ENCODE peak calls at places on chromosomes 5 and 9, in eight cellular contexts. One of them, this sample, is unnamed.

GRCh38 chr9:130682490-130683121 is 11.0 kb upstream of the EXOSC2 start:
- DNase-seq in hepatocyte: peak; percentile 89
- DNase-seq in brain microvascular endothelial cell: peak; percentile 42
- DNase-seq in PC-9: peak; percentile 83
- DNase-seq in spleen: peak; percentile 90
- DNase-seq in lower lobe of right lung: peak; percentile 88
- DNase-seq in PC-3: peak; percentile 85
- DNase-seq in HL-60: peak; percentile 64
- DNase-seq in this sample: peak; percentile 83

GRCh38 chr5:64532657-64533056 is 26.8 kb downstream of the RGS7BP start:
- DNase-seq in hepatocyte: no peak
- DNase-seq in brain microvascular endothelial cell: no peak
- DNase-seq in PC-9: no peak
- DNase-seq in spleen: no peak
- DNase-seq in lower lobe of right lung: no peak
- DNase-seq in PC-3: no peak
- DNase-seq in HL-60: no peak
- DNase-seq in this sample: no peak

GRCh38 chr5:174563899-174564298 is 160.5 kb upstream of the MSX2 start:
- DNase-seq in hepatocyte: no peak
- DNase-seq in brain microvascular endothelial cell: no peak
- DNase-seq in PC-9: no peak
- DNase-seq in spleen: no peak
- DNase-seq in lower lobe of right lung: no peak
- DNase-seq in PC-3: no peak
- DNase-seq in HL-60: no peak
- DNase-seq in this sample: no peak

GRCh38 chr5:151332857-151333256 is 14.5 kb downstream of the SLC36A2 start:
- DNase-seq in hepatocyte: no peak
- DNase-seq in brain microvascular endothelial cell: no peak
- DNase-seq in PC-9: no peak
- DNase-seq in spleen: no peak
- DNase-seq in lower lobe of right lung: no peak
- DNase-seq in PC-3: no peak
- DNase-seq in HL-60: no peak
- DNase-seq in this sample: no peak

GRCh38 chr9:98399950-98400683 is 144.7 kb upstream of the TBC1D2 start:
- DNase-seq in hepatocyte: no peak
- DNase-seq in brain microvascular endothelial cell: no peak
- DNase-seq in PC-9: no peak
- DNase-seq in spleen: no peak
- DNase-seq in lower lobe of right lung: no peak
- DNase-seq in PC-3: no peak
- DNase-seq in HL-60: no peak
- DNase-seq in this sample: no peak

GRCh38 chr5:135833961-135834638 is 363 bp upstream of the SLC25A48 start:
- DNase-seq in hepatocyte: no peak
- DNase-seq in brain microvascular endothelial cell: peak; percentile 16
- DNase-seq in PC-9: no peak
- DNase-seq in spleen: peak; percentile 66
- DNase-seq in lower lobe of right lung: no peak
- DNase-seq in PC-3: peak; percentile 23
- DNase-seq in HL-60: peak; percentile 11
- DNase-seq in this sample: no peak

GRCh38 chr9:120937127-120937526 is 10.5 kb upstream of the TRAF1 start:
- DNase-seq in hepatocyte: no peak
- DNase-seq in brain microvascular endothelial cell: no peak
- DNase-seq in PC-9: no peak
- DNase-seq in spleen: no peak
- DNase-seq in lower lobe of right lung: no peak
- DNase-seq in PC-3: no peak
- DNase-seq in HL-60: no peak
- DNase-seq in this sample: no peak

GRCh38 chr9:72858089-72858912 is 94.6 kb downstream of the ALDH1A1 start:
- DNase-seq in hepatocyte: peak; percentile 77
- DNase-seq in brain microvascular endothelial cell: peak; percentile 8
- DNase-seq in PC-9: peak; percentile 53
- DNase-seq in spleen: no peak
- DNase-seq in lower lobe of right lung: no peak
- DNase-seq in PC-3: no peak
- DNase-seq in HL-60: no peak
- DNase-seq in this sample: peak; percentile 11

GRCh38 chr9:106404137-106404536 is 458.8 kb upstream of the ZNF462 start:
- DNase-seq in hepatocyte: no peak
- DNase-seq in brain microvascular endothelial cell: no peak
- DNase-seq in PC-9: no peak
- DNase-seq in spleen: no peak
- DNase-seq in lower lobe of right lung: no peak
- DNase-seq in PC-3: no peak
- DNase-seq in HL-60: no peak
- DNase-seq in this sample: no peak

GRCh38 chr9:106403081-106403480 is 459.9 kb upstream of the ZNF462 start:
- DNase-seq in hepatocyte: peak; percentile 30
- DNase-seq in brain microvascular endothelial cell: peak; percentile 25
- DNase-seq in PC-9: peak; percentile 19
- DNase-seq in spleen: no peak
- DNase-seq in lower lobe of right lung: no peak
- DNase-seq in PC-3: peak; percentile 76
- DNase-seq in HL-60: no peak
- DNase-seq in this sample: no peak

GRCh38 chr9:106400950-106401349 is 462.0 kb upstream of the ZNF462 start:
- DNase-seq in hepatocyte: peak; percentile 63
- DNase-seq in brain microvascular endothelial cell: no peak
- DNase-seq in PC-9: no peak
- DNase-seq in spleen: no peak
- DNase-seq in lower lobe of right lung: no peak
- DNase-seq in PC-3: no peak
- DNase-seq in HL-60: no peak
- DNase-seq in this sample: no peak

GRCh38 chr9:106400170-106400569 is 462.8 kb upstream of the ZNF462 start:
- DNase-seq in hepatocyte: no peak
- DNase-seq in brain microvascular endothelial cell: no peak
- DNase-seq in PC-9: no peak
- DNase-seq in spleen: no peak
- DNase-seq in lower lobe of right lung: no peak
- DNase-seq in PC-3: no peak
- DNase-seq in HL-60: no peak
- DNase-seq in this sample: no peak

DNA sequence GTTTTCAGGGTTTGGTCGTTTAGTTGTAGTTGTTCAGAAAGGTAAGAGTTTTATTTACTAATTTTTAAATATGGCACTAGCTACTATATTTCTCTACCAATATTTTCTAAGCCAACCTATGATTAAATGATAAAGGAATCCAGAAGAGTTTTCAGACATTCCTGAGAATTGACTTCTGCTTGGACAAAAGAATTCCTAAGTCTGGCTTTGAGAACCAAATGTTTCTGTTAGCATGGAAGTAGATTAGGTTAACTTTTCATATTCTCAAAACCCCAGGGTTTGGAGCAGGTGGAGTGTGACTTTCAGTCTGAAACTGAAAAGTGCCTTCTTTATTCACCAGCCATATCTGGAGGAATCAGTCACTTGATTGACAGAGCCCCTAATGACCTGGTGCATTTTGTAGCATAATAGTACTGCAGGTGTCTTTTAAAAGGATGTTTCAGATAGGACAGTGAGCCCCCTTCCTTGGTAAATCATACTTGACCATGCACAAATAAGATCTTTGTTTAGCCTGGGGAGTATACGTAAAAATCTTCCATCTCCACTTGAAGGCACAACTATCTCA is 457.0 kb upstream of the ZNF462 start:
- DNase-seq in hepatocyte: no peak
- DNase-seq in brain microvascular endothelial cell: no peak
- DNase-seq in PC-9: no peak
- DNase-seq in spleen: no peak
- DNase-seq in lower lobe of right lung: no peak
- DNase-seq in PC-3: peak; percentile 9
- DNase-seq in HL-60: no peak
- DNase-seq in this sample: no peak
- H3K27ac ChIP-seq in hepatocyte: no peak overlapping the region
- H3K27ac ChIP-seq in brain microvascular endothelial cell: no peak overlapping the region
- H3K27ac ChIP-seq in PC-9: no peak overlapping the region
- H3K27ac ChIP-seq in spleen: no peak overlapping the region
- H3K27ac ChIP-seq in lower lobe of right lung: no peak overlapping the region
- H3K27ac ChIP-seq in PC-3: no peak overlapping the region
- H3K27ac ChIP-seq in HL-60: no peak overlapping the region
- H3K27ac ChIP-seq in this sample: no peak overlapping the region

GRCh38 chr9:94703488-94704140 is 22.9 kb upstream of the AOPEP start:
- DNase-seq in hepatocyte: peak; percentile 26
- DNase-seq in brain microvascular endothelial cell: no peak
- DNase-seq in PC-9: no peak
- DNase-seq in spleen: no peak
- DNase-seq in lower lobe of right lung: no peak
- DNase-seq in PC-3: no peak
- DNase-seq in HL-60: no peak
- DNase-seq in this sample: no peak

GRCh38 chr9:94696545-94696944 is 30.0 kb upstream of the AOPEP start:
- DNase-seq in hepatocyte: no peak
- DNase-seq in brain microvascular endothelial cell: no peak
- DNase-seq in PC-9: no peak
- DNase-seq in spleen: no peak
- DNase-seq in lower lobe of right lung: no peak
- DNase-seq in PC-3: no peak
- DNase-seq in HL-60: no peak
- DNase-seq in this sample: no peak

GRCh38 chr9:94699715-94700114 is 26.8 kb upstream of the AOPEP start:
- DNase-seq in hepatocyte: no peak
- DNase-seq in brain microvascular endothelial cell: no peak
- DNase-seq in PC-9: no peak
- DNase-seq in spleen: no peak
- DNase-seq in lower lobe of right lung: no peak
- DNase-seq in PC-3: no peak
- DNase-seq in HL-60: no peak
- DNase-seq in this sample: no peak

GRCh38 chr9:94697972-94698581 is 28.4 kb upstream of the AOPEP start:
- DNase-seq in hepatocyte: peak; percentile 64
- DNase-seq in brain microvascular endothelial cell: peak; percentile 11
- DNase-seq in PC-9: no peak
- DNase-seq in spleen: no peak
- DNase-seq in lower lobe of right lung: no peak
- DNase-seq in PC-3: no peak
- DNase-seq in HL-60: no peak
- DNase-seq in this sample: no peak

GRCh38 chr9:94700445-94700844 is 26.1 kb upstream of the AOPEP start:
- DNase-seq in hepatocyte: no peak
- DNase-seq in brain microvascular endothelial cell: no peak
- DNase-seq in PC-9: no peak
- DNase-seq in spleen: no peak
- DNase-seq in lower lobe of right lung: no peak
- DNase-seq in PC-3: no peak
- DNase-seq in HL-60: no peak
- DNase-seq in this sample: no peak
- H3K27ac ChIP-seq in hepatocyte: no peak overlapping the region
- H3K27ac ChIP-seq in brain microvascular endothelial cell: no peak overlapping the region
- H3K27ac ChIP-seq in PC-9: no peak overlapping the region
- H3K27ac ChIP-seq in spleen: no peak overlapping the region
- H3K27ac ChIP-seq in lower lobe of right lung: no peak overlapping the region
- H3K27ac ChIP-seq in PC-3: no peak overlapping the region
- H3K27ac ChIP-seq in HL-60: no peak overlapping the region
- H3K27ac ChIP-seq in this sample: no peak overlapping the region

GRCh38 chr5:160769264-160769663 is 82.7 kb downstream of the ATP10B start:
- DNase-seq in hepatocyte: no peak
- DNase-seq in brain microvascular endothelial cell: no peak
- DNase-seq in PC-9: no peak
- DNase-seq in spleen: no peak
- DNase-seq in lower lobe of right lung: no peak
- DNase-seq in PC-3: no peak
- DNase-seq in HL-60: no peak
- DNase-seq in this sample: no peak

GRCh38 chr5:160770718-160771117 is 81.3 kb downstream of the ATP10B start:
- DNase-seq in hepatocyte: no peak
- DNase-seq in brain microvascular endothelial cell: no peak
- DNase-seq in PC-9: no peak
- DNase-seq in spleen: no peak
- DNase-seq in lower lobe of right lung: no peak
- DNase-seq in PC-3: no peak
- DNase-seq in HL-60: no peak
- DNase-seq in this sample: no peak

GRCh38 chr5:160772854-160773253 is 79.2 kb downstream of the ATP10B start:
- DNase-seq in hepatocyte: no peak
- DNase-seq in brain microvascular endothelial cell: no peak
- DNase-seq in PC-9: no peak
- DNase-seq in spleen: no peak
- DNase-seq in lower lobe of right lung: no peak
- DNase-seq in PC-3: no peak
- DNase-seq in HL-60: no peak
- DNase-seq in this sample: no peak

GRCh38 chr5:160774006-160774405 is 78.0 kb downstream of the ATP10B start:
- DNase-seq in hepatocyte: no peak
- DNase-seq in brain microvascular endothelial cell: no peak
- DNase-seq in PC-9: no peak
- DNase-seq in spleen: no peak
- DNase-seq in lower lobe of right lung: no peak
- DNase-seq in PC-3: no peak
- DNase-seq in HL-60: no peak
- DNase-seq in this sample: no peak

DNA sequence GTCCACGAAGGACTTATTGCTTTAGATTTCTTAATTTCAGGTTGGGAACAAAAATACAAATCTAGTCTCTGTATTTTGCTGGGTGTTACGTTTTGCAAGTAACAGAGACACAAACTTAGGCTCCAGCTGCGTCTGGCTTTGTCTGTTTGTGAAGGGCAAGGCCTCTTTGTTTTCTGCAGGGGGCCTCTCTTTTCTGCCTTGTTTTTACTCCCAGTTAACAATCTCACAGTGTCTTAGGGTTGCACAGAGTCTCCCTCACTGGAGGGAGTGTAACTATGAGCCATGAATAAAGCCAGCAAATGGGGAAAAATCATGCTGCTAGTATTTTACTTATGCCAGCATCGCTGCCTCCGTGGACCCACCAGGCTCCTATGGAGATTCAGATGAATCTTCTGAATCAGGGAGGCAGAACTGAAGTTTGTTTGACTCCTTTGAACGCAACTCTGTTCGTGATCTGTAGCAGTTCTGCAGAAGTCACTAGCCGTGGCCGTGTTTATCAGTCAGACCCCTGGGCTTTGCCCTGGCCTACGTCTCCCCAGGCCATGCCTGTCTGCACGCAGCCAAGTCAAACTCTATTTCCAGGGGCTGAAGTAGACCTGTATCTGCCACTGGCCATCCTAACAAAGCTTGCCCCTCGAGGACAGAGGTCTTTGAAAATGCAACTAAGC is 77.2 kb downstream of the ATP10B start:
- DNase-seq in hepatocyte: no peak
- DNase-seq in brain microvascular endothelial cell: no peak
- DNase-seq in PC-9: no peak
- DNase-seq in spleen: no peak
- DNase-seq in lower lobe of right lung: no peak
- DNase-seq in PC-3: no peak
- DNase-seq in HL-60: no peak
- DNase-seq in this sample: no peak
- H3K27ac ChIP-seq in hepatocyte: no peak overlapping the region
- H3K27ac ChIP-seq in brain microvascular endothelial cell: no peak overlapping the region
- H3K27ac ChIP-seq in PC-9: no peak overlapping the region
- H3K27ac ChIP-seq in spleen: no peak overlapping the region
- H3K27ac ChIP-seq in lower lobe of right lung: no peak overlapping the region
- H3K27ac ChIP-seq in PC-3: no peak overlapping the region
- H3K27ac ChIP-seq in HL-60: no peak overlapping the region
- H3K27ac ChIP-seq in this sample: no peak overlapping the region

DNA sequence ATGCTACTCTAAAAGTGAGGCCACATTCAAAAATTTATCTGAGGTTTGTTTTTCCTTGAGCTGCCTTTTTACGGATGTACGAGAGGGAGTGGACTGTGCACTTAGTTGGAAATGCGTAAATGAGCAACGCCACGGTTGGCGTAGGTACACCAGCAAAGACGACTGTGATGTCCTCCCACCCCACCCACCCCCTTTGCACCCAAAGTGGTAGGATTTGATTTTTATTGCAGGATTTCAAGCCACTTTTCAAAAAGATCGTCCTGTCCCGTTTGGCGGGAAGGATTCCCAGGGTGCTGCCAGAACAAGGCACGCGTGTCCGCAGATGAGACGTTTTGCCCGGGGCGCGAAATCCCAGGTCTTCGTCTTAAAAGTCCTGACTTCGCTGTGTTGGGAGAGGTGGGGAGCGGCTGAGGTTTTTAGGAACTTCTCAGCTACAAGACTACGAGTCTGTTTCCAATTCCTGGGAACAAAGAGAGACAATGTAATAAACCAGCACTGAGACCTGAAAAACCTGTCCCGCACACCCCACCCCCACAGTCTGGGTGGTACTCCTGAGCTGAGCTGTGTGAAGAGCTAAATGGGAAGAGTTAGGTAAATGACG is 1.0 kb upstream of the TLE1 start:
- DNase-seq in hepatocyte: peak; percentile 73
- DNase-seq in brain microvascular endothelial cell: no peak
- DNase-seq in PC-9: peak; percentile 92
- DNase-seq in spleen: peak; percentile 83
- DNase-seq in lower lobe of right lung: peak; percentile 53
- DNase-seq in PC-3: peak; percentile 89
- DNase-seq in HL-60: no peak
- DNase-seq in this sample: no peak
- H3K27ac ChIP-seq in hepatocyte: peak overlapping the region; percentile 68
- H3K27ac ChIP-seq in brain microvascular endothelial cell: peak overlapping the region; percentile 16
- H3K27ac ChIP-seq in PC-9: peak overlapping the region; percentile 91
- H3K27ac ChIP-seq in spleen: peak overlapping the region; percentile 89
- H3K27ac ChIP-seq in lower lobe of right lung: peak overlapping the region; percentile 82
- H3K27ac ChIP-seq in PC-3: peak overlapping the region; percentile 81
- H3K27ac ChIP-seq in HL-60: no peak overlapping the region
- H3K27ac ChIP-seq in this sample: no peak overlapping the region